ENCODE peak calls at places on chromosomes 16 and 17, in ten cellular contexts. I is lower lobe of right lung, A is astrocyte, T is GM13977, Z is HFF-Myc, C is OCI-LY7, P is cardiac fibroblast, V is endothelial cell of umbilical vein, N is mucosa of descending colon, K is tibial artery. H is an unnamed sample.

GRCh38 chr17:40091691-40092397 is 8.5 kb downstream of the NR1D1 start:
- DNase-seq in I (peak), A (no peak), T (no peak), Z (no peak), C (no peak), P (no peak), V (no peak), N (no peak), K (peak), H (no peak)

GRCh38 chr16:85683363-85683762 is 5.4 kb downstream of the GINS2 start:
- DNase-seq in I (peak), A (no peak), T (no peak), Z (no peak), C (no peak), P (no peak), V (no peak), N (no peak), K (no peak), H (no peak)

GRCh38 chr17:52145496-52145895 is 13.0 kb downstream of the CA10 start:
- DNase-seq in I (no peak), A (peak), T (no peak), Z (no peak), C (no peak), P (no peak), V (no peak), N (no peak), K (no peak), H (no peak)

GRCh38 chr17:58153046-58153445 is 4.9 kb downstream of the OR4D1 start:
- DNase-seq in I (no peak), A (no peak), T (no peak), Z (no peak), C (no peak), P (no peak), V (no peak), N (peak), K (no peak), H (no peak)

GRCh38 chr16:68128577-68129305 is 43.6 kb downstream of the NFATC3 start:
- DNase-seq in I (no peak), A (peak), T (no peak), Z (no peak), C (no peak), P (peak), V (peak), N (no peak), K (no peak), H (no peak)

GRCh38 chr17:63772801-63773271 is 561 bp downstream of the CCDC47 start:
- DNase-seq in I (no peak), A (peak), T (no peak), Z (no peak), C (peak), P (peak), V (no peak), N (peak), K (no peak), H (peak)

GRCh38 chr16:80846275-80847013 is 42.0 kb upstream of the CDYL2 start:
- DNase-seq in I (no peak), A (no peak), T (no peak), Z (no peak), C (no peak), P (no peak), V (no peak), N (no peak), K (no peak), H (no peak)

GRCh38 chr16:22030087-22030812 is 22.3 kb downstream of the MOSMO start:
- DNase-seq in I (no peak), A (no peak), T (no peak), Z (no peak), C (no peak), P (no peak), V (no peak), N (no peak), K (no peak), H (no peak)

GRCh38 chr16:89842471-89843408 is 14.5 kb downstream of the SPIRE2 start:
- DNase-seq in I (no peak), A (peak), T (no peak), Z (peak), C (no peak), P (peak), V (peak), N (no peak), K (no peak), H (no peak)

GRCh38 chr17:40109471-40109824 is 9.1 kb upstream of the NR1D1 start:
- DNase-seq in I (no peak), A (no peak), T (no peak), Z (no peak), C (no peak), P (no peak), V (peak), N (peak), K (peak), H (no peak)

GRCh38 chr16:25066747-25067631 is 44.6 kb upstream of the LCMT1 start:
- DNase-seq in I (peak), A (peak), T (peak), Z (no peak), C (peak), P (peak), V (peak), N (peak), K (peak), H (peak)

GRCh38 chr16:66924527-66925321 is 611 bp downstream of the RRAD start:
- DNase-seq in I (peak), A (no peak), T (peak), Z (no peak), C (no peak), P (no peak), V (no peak), N (peak), K (no peak), H (peak)

GRCh38 chr17:41836550-41837196 is 641 bp upstream of the NT5C3B start:
- DNase-seq in I (no peak), A (no peak), T (no peak), Z (no peak), C (no peak), P (no peak), V (no peak), N (no peak), K (no peak), H (no peak)

GRCh38 chr17:78889525-78889924 is 13.5 kb downstream of the CEP295NL start:
- DNase-seq in I (no peak), A (no peak), T (peak), Z (no peak), C (peak), P (no peak), V (no peak), N (peak), K (no peak), H (peak)

GRCh38 chr16:81522141-81522701 is 77.6 kb downstream of the CMIP start:
- DNase-seq in I (peak), A (no peak), T (no peak), Z (no peak), C (no peak), P (peak), V (no peak), N (no peak), K (no peak), H (no peak)

GRCh38 chr17:59607817-59608403 is 11.8 kb upstream of the CLTC start:
- DNase-seq in I (no peak), A (no peak), T (no peak), Z (no peak), C (peak), P (no peak), V (no peak), N (peak), K (no peak), H (no peak)

GRCh38 chr17:29593546-29594440 is 861 bp downstream of the ANKRD13B start:
- DNase-seq in I (peak), A (no peak), T (peak), Z (no peak), C (peak), P (no peak), V (no peak), N (no peak), K (no peak), H (no peak)

GRCh38 chr17:77451894-77452852 is 311.4 kb downstream of the SEC14L1 start:
- DNase-seq in I (no peak), A (peak), T (no peak), Z (no peak), C (peak), P (peak), V (peak), N (peak), K (peak), H (no peak)

GRCh38 chr16:15461376-15461775 is 27.0 kb downstream of the BMERB1 start:
- DNase-seq in I (no peak), A (peak), T (no peak), Z (no peak), C (no peak), P (no peak), V (no peak), N (no peak), K (no peak), H (no peak)

GRCh38 chr16:15464401-15465186 is 30.2 kb downstream of the BMERB1 start:
- DNase-seq in I (no peak), A (peak), T (no peak), Z (no peak), C (no peak), P (no peak), V (no peak), N (no peak), K (no peak), H (no peak)

GRCh38 chr16:15466131-15466530 is 31.7 kb downstream of the BMERB1 start:
- DNase-seq in I (no peak), A (no peak), T (no peak), Z (no peak), C (no peak), P (no peak), V (no peak), N (no peak), K (no peak), H (no peak)

DNA sequence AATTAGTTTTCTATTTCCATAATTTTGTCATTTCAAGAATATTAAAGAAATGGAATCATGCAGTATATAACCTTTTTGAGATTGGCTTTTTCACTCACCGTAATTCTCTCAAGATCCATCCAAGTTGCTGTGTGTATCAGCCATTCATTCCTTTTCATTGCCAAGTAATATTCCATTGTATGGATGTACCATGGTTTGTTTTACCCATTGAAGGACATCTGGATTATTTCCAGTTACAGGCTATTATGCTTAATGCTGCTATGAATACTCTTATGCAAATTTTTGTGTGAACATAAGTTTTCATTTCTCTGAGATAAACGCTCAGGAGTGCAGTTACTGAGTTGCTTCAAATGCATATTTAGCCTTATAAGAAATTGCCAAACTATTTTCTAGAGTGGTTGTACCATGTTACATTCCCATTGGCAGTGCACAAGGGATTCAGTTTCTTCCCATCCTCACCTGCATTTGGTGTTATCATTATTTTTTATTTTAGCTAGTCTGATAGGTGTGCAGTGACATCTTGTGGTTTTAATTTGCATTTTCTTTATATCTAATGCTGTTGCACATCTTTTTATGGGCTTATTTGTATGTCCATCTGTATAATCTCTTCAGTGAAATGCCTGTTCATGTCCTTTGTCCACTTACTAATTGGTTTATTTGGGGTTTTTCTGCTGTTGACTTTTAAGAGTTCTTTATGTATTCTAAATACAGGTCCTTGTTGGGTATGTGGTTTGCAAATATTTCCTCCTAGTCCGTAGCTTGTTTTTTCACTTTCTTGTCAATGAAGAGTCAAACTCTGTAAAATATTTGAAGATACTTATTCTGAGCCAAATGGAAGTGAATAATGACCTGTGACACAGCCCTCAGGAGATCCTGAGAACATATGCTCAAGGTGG is 32.7 kb downstream of the BMERB1 start:
- DNase-seq in I (no peak), A (no peak), T (no peak), Z (no peak), C (no peak), P (no peak), V (no peak), N (no peak), K (no peak), H (no peak)
- TF ChIP-seq CTCF in I (no peak), A (peak), T (no peak), Z (peak), C (peak), P (no peak), V (no peak), N (no peak), K (peak), H (no peak)

DNA sequence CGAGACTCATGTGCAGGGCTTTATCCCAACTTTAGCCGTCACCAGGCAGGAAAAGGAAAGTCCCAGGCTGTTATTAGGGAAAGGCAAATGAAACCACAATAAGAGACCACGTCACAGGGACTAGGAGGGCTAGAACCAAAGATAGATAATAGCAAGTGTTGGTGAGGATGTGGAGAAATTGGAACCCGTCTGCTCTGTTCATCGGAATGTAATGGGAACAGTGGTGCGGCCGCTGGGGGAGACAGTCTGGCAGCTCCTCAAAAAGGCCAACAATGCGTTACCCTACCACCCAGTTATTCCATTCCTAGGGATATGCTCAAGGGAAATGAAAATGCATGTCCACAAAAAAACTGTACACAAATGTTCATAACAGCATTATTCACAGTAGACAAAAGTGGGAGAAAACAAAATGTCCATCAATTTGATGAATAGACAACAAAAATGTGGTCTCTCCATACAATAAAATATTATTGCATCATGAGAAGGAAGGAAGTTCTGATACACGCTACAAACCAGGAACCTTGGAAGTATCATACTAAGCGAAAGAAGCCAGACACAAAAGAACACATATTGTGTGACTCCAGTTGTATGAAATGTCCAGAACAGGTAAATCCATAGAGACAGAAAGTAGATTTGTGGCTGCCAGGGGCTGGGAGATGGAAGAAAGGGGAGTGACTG is 19.5 kb upstream of the USP10 start:
- DNase-seq in I (no peak), A (no peak), T (no peak), Z (no peak), C (no peak), P (no peak), V (no peak), N (no peak), K (no peak), H (no peak)
- TF ChIP-seq CTCF in I (no peak), A (no peak), T (no peak), Z (no peak), C (no peak), P (no peak), V (no peak), N (no peak), K (no peak), H (no peak)

DNA sequence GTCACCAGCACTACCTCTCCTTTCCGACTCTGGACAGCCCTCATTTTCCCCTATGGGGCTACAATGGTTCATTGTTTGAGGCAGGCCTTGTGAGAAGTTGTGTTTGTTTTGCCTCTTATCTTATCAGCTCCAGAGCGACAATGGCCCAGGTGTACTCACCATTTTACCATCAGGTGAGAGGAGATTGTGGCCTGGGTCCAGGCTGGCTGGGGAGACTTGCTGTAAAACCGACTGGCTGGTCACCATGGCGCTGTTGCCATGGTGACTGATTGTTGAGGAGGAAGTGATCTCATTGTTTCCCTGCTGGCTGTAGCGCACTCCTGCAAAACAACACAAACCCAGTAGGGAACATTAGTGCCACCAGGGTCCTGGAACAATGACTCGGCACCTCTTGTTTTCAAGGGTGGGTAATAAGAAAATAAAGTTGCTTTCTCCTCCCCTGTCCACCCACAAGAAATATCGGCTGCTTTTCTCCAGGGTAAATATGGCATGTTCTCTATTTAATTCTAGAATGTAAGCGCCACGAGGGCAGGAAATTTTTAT is 34.4 kb downstream of the HNF1B start:
- DNase-seq in I (peak), A (peak), T (no peak), Z (no peak), C (peak), P (peak), V (peak), N (peak), K (peak), H (no peak)
- TF ChIP-seq CTCF in I (no peak), A (no peak), T (no peak), Z (no peak), C (no peak), P (no peak), V (no peak), N (no peak), K (no peak), H (no peak)

DNA sequence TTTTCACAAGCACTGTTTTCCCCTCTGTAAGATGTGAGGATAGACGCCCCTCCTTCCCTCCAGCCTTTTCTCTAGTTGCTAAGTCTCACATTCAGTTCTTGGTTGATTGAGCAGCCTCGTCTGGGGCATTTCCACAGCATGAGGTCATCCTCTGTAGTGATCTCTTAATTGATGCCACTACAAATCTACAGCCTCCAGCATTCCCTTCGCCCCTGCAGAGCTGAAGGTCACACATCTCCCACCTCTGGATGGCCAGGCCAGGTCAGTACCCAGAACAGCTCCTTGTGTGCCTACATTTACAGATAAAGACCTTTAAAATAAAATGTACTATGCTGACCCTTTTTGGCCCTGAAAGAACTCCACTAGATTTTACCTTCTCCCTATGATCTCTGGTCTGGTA is 32.5 kb upstream of the CDH11 start:
- DNase-seq in I (no peak), A (peak), T (no peak), Z (no peak), C (no peak), P (no peak), V (no peak), N (no peak), K (no peak), H (no peak)
- TF ChIP-seq CTCF in I (no peak), A (no peak), T (no peak), Z (no peak), C (no peak), P (no peak), V (no peak), N (no peak), K (no peak), H (no peak)

DNA sequence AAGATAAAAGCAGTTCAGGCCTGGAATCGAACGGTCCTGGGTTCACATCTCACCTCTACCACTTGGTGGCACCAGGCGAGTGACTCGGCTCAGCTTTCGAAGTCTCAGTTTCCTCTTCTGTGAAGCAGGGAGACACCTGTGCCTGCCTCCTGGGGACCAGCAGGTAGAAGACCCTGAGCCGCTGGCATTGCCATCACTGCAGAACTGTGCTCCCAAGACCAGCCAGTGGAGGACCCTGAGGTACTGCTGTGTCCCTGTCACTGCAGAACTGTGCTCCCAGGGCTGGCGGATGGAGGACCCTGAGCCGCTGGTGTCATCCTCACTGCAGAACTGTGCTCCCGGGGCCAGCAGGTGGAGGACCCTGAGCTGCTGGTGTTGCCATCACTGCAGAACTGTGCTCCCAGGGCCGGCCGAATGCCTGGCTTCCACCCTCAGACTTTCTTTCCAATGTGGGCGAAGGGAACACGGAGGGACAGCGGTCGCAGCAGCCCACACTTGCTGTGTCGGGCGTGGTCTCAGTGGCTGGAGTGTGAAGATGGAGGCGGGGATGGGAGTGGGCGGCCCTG is 8.7 kb upstream of the SLC7A5 start:
- DNase-seq in I (no peak), A (no peak), T (no peak), Z (no peak), C (peak), P (no peak), V (no peak), N (no peak), K (no peak), H (peak)
- TF ChIP-seq CTCF in I (peak), A (no peak), T (peak), Z (peak), C (peak), P (no peak), V (no peak), N (no peak), K (no peak), H (no peak)